ENCODE peak calls at places on chromosomes 4 and X, in nine cellular contexts. K is astrocyte of the spinal cord, B is NB4, M is OCI-LY7, F is GM23248, Q is cardiac muscle cell, N is fibroblast of the aortic adventitia, O is IMR-90, G is astrocyte of the cerebellum. S is an unnamed sample.

GRCh38 chrX:97399400-97399799 is 515.7 kb downstream of the RPA4 start:
- DNase-seq in K (peak; percentile 53), B (no peak), M (no peak), F (peak; percentile 49), Q (no peak), N (peak; percentile 54), O (peak; percentile 81), G (no peak), S (no peak)

GRCh38 chr4:2266181-2266580 is 4.3 kb upstream of the MXD4 start:
- DNase-seq in K (no peak), B (no peak), M (no peak), F (peak; percentile 72), Q (no peak), N (peak; percentile 73), O (no peak), G (no peak), S (peak; percentile 75)

GRCh38 chr4:174340714-174341113 is 57.0 kb downstream of the CEP44 start:
- DNase-seq in K (no peak), B (no peak), M (no peak), F (peak; percentile 67), Q (no peak), N (peak; percentile 11), O (no peak), G (no peak), S (no peak)

GRCh38 chrX:13007519-13008188 is 32.7 kb downstream of the TMSB4X start:
- DNase-seq in K (peak; percentile 62), B (no peak), M (no peak), F (peak; percentile 79), Q (no peak), N (peak; percentile 81), O (peak; percentile 33), G (peak; percentile 57), S (no peak)

GRCh38 chrX:118847676-118848075 is 24.1 kb downstream of the ZCCHC12 start:
- DNase-seq in K (peak; percentile 52), B (peak; percentile 64), M (peak; percentile 41), F (peak; percentile 60), Q (peak; percentile 61), N (peak; percentile 66), O (peak; percentile 42), G (peak; percentile 23), S (no peak)

GRCh38 chr4:4423706-4424498 is 37.0 kb downstream of the NSG1 start:
- DNase-seq in K (no peak), B (no peak), M (no peak), F (no peak), Q (no peak), N (no peak), O (no peak), G (no peak), S (no peak)

GRCh38 chr4:154490261-154490588 is 1.4 kb downstream of the DCHS2 start:
- DNase-seq in K (no peak), B (no peak), M (no peak), F (no peak), Q (no peak), N (no peak), O (no peak), G (no peak), S (no peak)

GRCh38 chrX:103398321-103398937 is 22.1 kb downstream of the BEX3 start:
- DNase-seq in K (peak; percentile 79), B (peak; percentile 61), M (no peak), F (peak; percentile 88), Q (no peak), N (peak; percentile 80), O (peak; percentile 86), G (no peak), S (no peak)

GRCh38 chr4:1192493-1193205 is 20.3 kb upstream of the SPON2 start:
- DNase-seq in K (no peak), B (peak; percentile 4), M (no peak), F (no peak), Q (no peak), N (no peak), O (no peak), G (no peak), S (peak; percentile 40)

GRCh38 chrX:64204701-64205440 is 637 bp downstream of the AMER1 start:
- DNase-seq in K (peak; percentile 30), B (peak; percentile 64), M (peak; percentile 31), F (peak; percentile 71), Q (peak; percentile 34), N (peak; percentile 24), O (peak; percentile 19), G (no peak), S (peak; percentile 6)

GRCh38 chr4:84965558-84966381 is 720 bp downstream of the WDFY3 start:
- DNase-seq in K (peak; percentile 46), B (peak; percentile 49), M (no peak), F (peak; percentile 74), Q (peak; percentile 74), N (peak; percentile 31), O (peak; percentile 17), G (no peak), S (peak; percentile 32)

GRCh38 chr4:61628727-61629126 is 428.6 kb downstream of the ADGRL3 start:
- DNase-seq in K (no peak), B (no peak), M (no peak), F (no peak), Q (no peak), N (no peak), O (no peak), G (no peak), S (no peak)

GRCh38 chrX:49183701-49184281 is 2.4 kb downstream of the PRICKLE3 start:
- DNase-seq in K (no peak), B (no peak), M (no peak), F (no peak), Q (no peak), N (no peak), O (no peak), G (no peak), S (no peak)
- H3K4me3 ChIP-seq in K (peak overlapping the region; percentile 31), B (no peak overlapping the region), M (no peak overlapping the region), F (peak overlapping the region; percentile 80), Q (no peak overlapping the region), N (peak overlapping the region; percentile 48), O (no peak overlapping the region), G (peak overlapping the region; percentile 55), S (no peak overlapping the region)

DNA sequence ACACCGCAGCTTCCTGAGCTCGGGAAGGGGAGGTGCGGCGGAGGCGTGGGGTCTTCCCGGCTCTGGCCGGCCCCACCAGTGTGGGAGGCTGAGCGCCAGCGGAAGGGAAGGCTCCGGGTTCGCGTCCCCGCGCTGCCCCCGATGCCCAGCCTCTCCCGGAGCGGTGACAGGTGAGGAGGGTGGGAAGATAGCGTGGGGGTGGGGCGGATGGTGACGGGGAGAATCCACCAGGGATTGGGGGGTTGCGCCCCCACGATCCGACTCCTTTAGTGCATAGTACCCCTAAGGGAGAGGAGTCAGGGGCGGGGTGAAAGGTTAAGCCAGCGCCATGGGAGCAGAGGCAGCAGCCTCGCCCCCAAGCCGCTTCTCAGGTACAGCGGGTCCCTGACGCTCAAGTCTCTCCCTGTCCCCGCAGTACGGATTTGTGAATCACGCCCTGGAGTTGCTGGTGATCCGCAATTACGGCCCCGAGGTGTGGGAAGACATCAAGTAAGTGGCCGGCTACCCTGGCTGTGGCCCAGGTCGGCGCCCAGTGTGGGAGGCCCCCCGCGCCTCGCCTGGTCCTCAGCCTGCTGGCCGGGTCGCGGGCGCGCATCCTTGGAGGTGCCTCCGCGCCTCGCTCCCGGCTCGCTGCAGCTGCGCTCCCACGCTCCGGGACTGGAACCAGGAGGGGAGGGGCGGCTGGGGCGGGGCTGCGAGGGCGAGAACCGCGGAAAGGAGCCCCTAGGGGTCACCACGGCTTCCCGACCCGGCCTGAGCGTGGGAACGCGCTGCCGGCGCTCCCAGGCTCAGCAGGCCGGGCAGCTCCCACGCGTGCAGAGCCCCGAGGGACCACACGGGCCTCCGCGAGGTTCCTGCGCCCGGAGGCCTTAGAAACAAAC is 791 bp downstream of the GUCY1B1 start:
- DNase-seq in K (no peak), B (peak; percentile 1), M (no peak), F (peak; percentile 44), Q (peak; percentile 69), N (no peak), O (peak; percentile 16), G (no peak), S (no peak)
- H3K4me3 ChIP-seq in K (peak overlapping the region; percentile 54), B (no peak overlapping the region), M (no peak overlapping the region), F (peak overlapping the region; percentile 74), Q (peak overlapping the region; percentile 49), N (peak overlapping the region; percentile 65), O (peak overlapping the region; percentile 67), G (peak overlapping the region; percentile 66), S (peak overlapping the region; percentile 78)

GRCh38 chr4:136823020-136823419 is 709.3 kb downstream of the PCDH18 start:
- DNase-seq in K (no peak), B (no peak), M (no peak), F (no peak), Q (no peak), N (no peak), O (no peak), G (no peak), S (no peak)

DNA sequence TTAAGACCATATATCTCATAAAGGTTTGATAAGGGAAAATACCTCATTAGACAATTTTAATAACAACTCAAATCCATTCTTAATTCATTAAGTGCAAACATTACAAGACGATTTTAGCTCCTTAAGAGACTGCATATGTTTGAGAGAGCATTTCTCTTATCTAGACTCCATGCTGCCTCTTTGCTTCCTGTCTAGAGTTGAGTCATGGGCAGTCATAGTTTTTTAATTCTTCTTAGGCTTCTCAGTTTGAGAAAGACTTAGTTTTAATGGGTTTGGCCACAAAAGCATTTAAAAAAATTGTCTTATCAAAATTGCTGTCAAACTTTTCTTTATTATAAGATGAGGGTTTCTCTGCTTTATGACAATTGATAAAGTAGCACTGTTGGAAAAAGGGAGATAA is 713.5 kb downstream of the PCDH18 start:
- DNase-seq in K (peak; percentile 44), B (no peak), M (no peak), F (no peak), Q (no peak), N (peak; percentile 25), O (peak; percentile 41), G (no peak), S (no peak)
- H3K4me3 ChIP-seq in K (no peak overlapping the region), B (no peak overlapping the region), M (no peak overlapping the region), F (no peak overlapping the region), Q (no peak overlapping the region), N (no peak overlapping the region), O (no peak overlapping the region), G (no peak overlapping the region), S (no peak overlapping the region)

GRCh38 chrX:132217203-132218073 is 1.8 kb downstream of the RAP2C start:
- DNase-seq in K (peak; percentile 80), B (peak; percentile 94), M (peak; percentile 84), F (peak; percentile 85), Q (peak; percentile 93), N (peak; percentile 74), O (peak; percentile 75), G (no peak), S (peak; percentile 52)

GRCh38 chrX:132216806-132217202 is 2.4 kb downstream of the RAP2C start:
- DNase-seq in K (peak; percentile 31), B (peak; percentile 53), M (no peak), F (peak; percentile 61), Q (no peak), N (peak; percentile 23), O (peak; percentile 43), G (no peak), S (no peak)

GRCh38 chrX:132214518-132214917 is 4.7 kb downstream of the RAP2C start:
- DNase-seq in K (no peak), B (no peak), M (no peak), F (no peak), Q (peak; percentile 24), N (no peak), O (no peak), G (no peak), S (no peak)

GRCh38 chrX:132218100-132218807 is 993 bp downstream of the RAP2C start:
- DNase-seq in K (peak; percentile 78), B (peak; percentile 87), M (peak; percentile 88), F (peak; percentile 89), Q (peak; percentile 92), N (peak; percentile 83), O (peak; percentile 83), G (peak; percentile 44), S (peak; percentile 81)

DNA sequence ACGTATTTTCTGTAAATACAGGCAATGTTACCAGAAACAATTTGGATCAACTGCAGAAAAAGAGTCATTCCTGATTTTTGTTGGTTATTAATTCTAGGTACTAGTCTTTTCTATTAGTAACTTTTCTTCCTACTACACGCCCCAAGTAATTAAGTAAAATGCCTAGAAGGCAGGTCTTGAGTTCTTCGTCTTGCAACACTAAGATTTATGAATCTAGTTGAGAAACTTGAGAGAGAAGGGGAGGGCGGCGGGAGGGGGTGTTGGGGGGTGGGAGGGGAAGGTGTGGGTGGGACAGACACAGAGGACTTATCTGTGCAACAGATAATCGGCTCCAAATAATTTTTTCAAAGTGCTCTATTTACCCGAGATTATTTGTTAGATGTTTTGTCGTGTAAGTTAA is 3.0 kb downstream of the RAP2C start:
- DNase-seq in K (no peak), B (peak; percentile 45), M (no peak), F (no peak), Q (no peak), N (peak; percentile 13), O (no peak), G (no peak), S (no peak)
- H3K4me3 ChIP-seq in K (peak overlapping the region; percentile 61), B (peak overlapping the region; percentile 84), M (peak overlapping the region; percentile 78), F (peak overlapping the region; percentile 97), Q (peak overlapping the region; percentile 92), N (peak overlapping the region; percentile 72), O (peak overlapping the region; percentile 88), G (peak overlapping the region; percentile 64), S (peak overlapping the region; percentile 86)